ENCODE peak calls at places on chromosomes 16 and 17, in ten cellular contexts. A is T-cell, J is iris pigment epithelial cell, B is cardiac fibroblast, Z is dorsolateral prefrontal cortex, U is MG63, C is GM23338, S is lower leg skin, M is mesendoderm, Q is heart left ventricle. Y is an unnamed sample.

GRCh38 chr16:16048904-16049582 is 99.6 kb downstream of the ABCC1 start:
- DNase-seq in B (no peak), C (no peak), Q (peak), U (peak), M (peak), A (no peak), J (no peak), S (no peak), Z (no peak), Y (no peak)

GRCh38 chr16:12504312-12504711 is 299.4 kb downstream of the CPPED1 start:
- DNase-seq in U (no peak), S (no peak), B (no peak), M (no peak), Q (no peak), Z (no peak), A (no peak), C (no peak), J (no peak), Y (no peak)

GRCh38 chr16:48810436-48810802 is 200.4 kb upstream of the N4BP1 start:
- DNase-seq in M (no peak), Q (no peak), A (no peak), S (peak), Z (no peak), J (no peak), C (peak), B (no peak), U (no peak), Y (no peak)

GRCh38 chr17:78893684-78894083 is 9.3 kb downstream of the CEP295NL start:
- DNase-seq in S (no peak), C (no peak), M (no peak), J (no peak), A (no peak), B (no peak), Z (no peak), U (no peak), Q (no peak), Y (no peak)

GRCh38 chr16:83355570-83356218 is 452.1 kb upstream of the HSBP1 start:
- DNase-seq in S (no peak), A (no peak), B (no peak), Q (no peak), Z (no peak), J (no peak), M (no peak), C (no peak), U (no peak), Y (no peak)

GRCh38 chr17:67549787-67550186 is 167.9 kb upstream of the NOL11 start:
- DNase-seq in Q (no peak), U (no peak), C (no peak), A (no peak), J (no peak), S (no peak), M (no peak), B (no peak), Z (no peak), Y (no peak)

GRCh38 chr17:29592850-29593545 is at the start of gene ANKRD13B:
- DNase-seq in A (no peak), Q (peak), M (no peak), C (peak), B (no peak), U (peak), J (no peak), Z (peak), S (peak), Y (no peak)

GRCh38 chr17:33814852-33815251 is 440.2 kb upstream of the CCL2 start:
- DNase-seq in M (no peak), B (no peak), Q (no peak), Z (no peak), C (no peak), U (no peak), S (no peak), J (no peak), A (no peak), Y (no peak)

GRCh38 chr16:54605536-54606066 is 319.0 kb upstream of the IRX3 start:
- DNase-seq in Q (no peak), Z (no peak), M (no peak), A (no peak), J (no peak), B (no peak), U (no peak), C (no peak), S (no peak), Y (no peak)

GRCh38 chr17:2865228-2865627 is 69.0 kb downstream of the RAP1GAP2 start:
- DNase-seq in B (no peak), A (no peak), S (no peak), J (no peak), Q (no peak), U (no peak), C (no peak), Z (no peak), M (no peak), Y (no peak)

GRCh38 chr16:80623376-80623775 is 82.6 kb downstream of the DYNLRB2 start:
- DNase-seq in Q (no peak), J (peak), C (no peak), A (no peak), Z (no peak), B (peak), M (no peak), U (no peak), S (no peak), Y (no peak)

GRCh38 chr16:19589771-19590302 is 34.3 kb downstream of the VPS35L start:
- DNase-seq in A (no peak), J (peak), U (no peak), S (no peak), Q (no peak), M (no peak), B (peak), Z (no peak), C (no peak), Y (no peak)

GRCh38 chr17:78735832-78736525 is 46.1 kb downstream of the CYTH1 start:
- DNase-seq in S (peak), U (no peak), J (peak), A (no peak), M (peak), B (peak), C (no peak), Q (no peak), Z (no peak), Y (no peak)

GRCh38 chr16:83804366-83804765 is 3.4 kb upstream of the HSBP1 start:
- DNase-seq in U (no peak), Z (no peak), B (no peak), A (no peak), S (peak), C (no peak), M (no peak), J (no peak), Q (no peak), Y (no peak)